ENCODE peak calls at places on chromosomes 16 and 17, in six cellular contexts. V is skeletal muscle cell, N is upper lobe of right lung, Y is uterus, X is cardiac fibroblast, W is AG10803. G is an unnamed sample.

GRCh38 chr16:50234771-50235556 is 31.4 kb upstream of the ADCY7 start:
- DNase-seq in Y (no peak), X (peak), V (no peak), N (no peak), W (peak), G (no peak)

GRCh38 chr17:77320046-77320445 is 179.3 kb downstream of the SEC14L1 start:
- DNase-seq in X (peak), V (no peak), W (peak), Y (peak), N (peak), G (peak)

GRCh38 chr16:72036098-72036497 is 18.2 kb upstream of the HP start:
- DNase-seq in V (no peak), N (no peak), X (no peak), Y (no peak), W (no peak), G (no peak)

GRCh38 chr17:42566215-42566872 is 556 bp upstream of the MLX start:
- DNase-seq in W (no peak), X (no peak), V (no peak), N (no peak), Y (no peak), G (no peak)

GRCh38 chr17:4480929-4481898 is 17.5 kb upstream of the SPNS2 start:
- DNase-seq in N (no peak), V (no peak), W (no peak), Y (no peak), X (no peak), G (no peak)

GRCh38 chr16:53566568-53566967 is 63.6 kb upstream of the AKTIP start:
- DNase-seq in N (no peak), Y (no peak), V (no peak), W (no peak), X (no peak), G (no peak)

GRCh38 chr16:12679660-12680272 is 123.9 kb downstream of the CPPED1 start:
- DNase-seq in W (peak), X (peak), Y (no peak), V (no peak), N (no peak), G (no peak)

GRCh38 chr17:2263183-2263954 is 40.2 kb downstream of the SMG6 start:
- DNase-seq in X (peak), V (no peak), Y (no peak), N (no peak), W (no peak), G (no peak)

GRCh38 chr17:19867094-19867653 is 562 bp downstream of the ULK2 start:
- DNase-seq in W (peak), V (peak), Y (peak), X (peak), N (peak), G (peak)

GRCh38 chr16:24728891-24729242 is 584 bp upstream of the TNRC6A start:
- DNase-seq in X (no peak), V (no peak), N (no peak), W (no peak), Y (no peak), G (no peak)

GRCh38 chr16:88389191-88389590 is 6.4 kb downstream of the ZNF469 start:
- DNase-seq in Y (no peak), V (no peak), W (no peak), X (no peak), N (no peak), G (no peak)

GRCh38 chr17:78130439-78131101 is at the start of gene TMC8:
- DNase-seq in V (no peak), W (no peak), X (no peak), Y (no peak), N (peak), G (no peak)

GRCh38 chr17:42814633-42815399 is 9.3 kb downstream of the BECN1 start:
- DNase-seq in Y (no peak), N (no peak), X (peak), V (peak), W (peak), G (no peak)

GRCh38 chr17:68821860-68822693 is 133.1 kb downstream of the ABCA8 start:
- DNase-seq in N (no peak), X (peak), W (peak), V (peak), Y (no peak), G (peak)

GRCh38 chr16:12501727-12502457 is 301.8 kb downstream of the CPPED1 start:
- DNase-seq in W (no peak), V (no peak), X (no peak), N (no peak), Y (no peak), G (no peak)

GRCh38 chr16:14193316-14193871 is 122.3 kb downstream of the MRTFB start:
- DNase-seq in N (no peak), V (no peak), Y (no peak), W (no peak), X (no peak), G (no peak)

GRCh38 chr17:51322390-51323029 is 62.2 kb downstream of the UTP18 start:
- DNase-seq in W (peak), Y (no peak), N (no peak), V (no peak), X (peak), G (no peak)

GRCh38 chr17:40307001-40307690 is 1.8 kb upstream of the RARA start:
- DNase-seq in X (no peak), N (no peak), W (peak), V (no peak), Y (peak), G (peak)

GRCh38 chr17:64750478-64750877 is 88.4 kb upstream of the SMURF2 start:
- DNase-seq in Y (no peak), X (no peak), W (no peak), V (no peak), N (no peak), G (no peak)

GRCh38 chr16:67917852-67918236 is 13.8 kb downstream of the CTRL start:
- DNase-seq in N (no peak), X (peak), Y (no peak), V (peak), W (peak), G (no peak)

GRCh38 chr17:82588266-82589175 is 59.7 kb downstream of the WDR45B start:
- DNase-seq in N (no peak), Y (no peak), X (no peak), W (no peak), V (no peak), G (no peak)

GRCh38 chr17:73552300-73553088 is 91.8 kb downstream of the SDK2 start:
- DNase-seq in X (no peak), V (no peak), N (no peak), W (no peak), Y (no peak), G (peak)

GRCh38 chr17:82031303-82031884 is at the start of gene RAC3:
- DNase-seq in X (no peak), V (no peak), N (no peak), Y (no peak), W (no peak), G (no peak)

GRCh38 chr17:35002876-35003551 is 22.7 kb downstream of the LIG3 start:
- DNase-seq in W (no peak), V (no peak), Y (no peak), N (no peak), X (peak), G (no peak)

GRCh38 chr17:50144845-50145531 is 5.5 kb downstream of the PPP1R9B start:
- DNase-seq in X (no peak), Y (no peak), V (no peak), W (no peak), N (no peak), G (no peak)

GRCh38 chr16:56517206-56517605 is 2.6 kb downstream of the BBS2 start:
- DNase-seq in W (no peak), N (no peak), X (no peak), V (no peak), Y (no peak), G (no peak)

GRCh38 chr16:80536246-80536645 is 4.5 kb upstream of the DYNLRB2 start:
- DNase-seq in Y (no peak), X (no peak), W (no peak), V (no peak), N (no peak), G (no peak)

GRCh38 chr16:4139968-4140367 is 23.7 kb upstream of the ADCY9 start:
- DNase-seq in V (no peak), Y (no peak), N (no peak), X (no peak), W (no peak), G (no peak)

GRCh38 chr16:4138735-4139134 is 22.5 kb upstream of the ADCY9 start:
- DNase-seq in W (no peak), N (no peak), X (peak), Y (no peak), V (no peak), G (no peak)

GRCh38 chr16:4142268-4142667 is 26.0 kb upstream of the ADCY9 start:
- DNase-seq in X (no peak), N (no peak), V (no peak), Y (no peak), W (no peak), G (no peak)

GRCh38 chr16:4141604-4142003 is 25.4 kb upstream of the ADCY9 start:
- DNase-seq in V (no peak), X (no peak), Y (no peak), W (no peak), N (no peak), G (no peak)

DNA sequence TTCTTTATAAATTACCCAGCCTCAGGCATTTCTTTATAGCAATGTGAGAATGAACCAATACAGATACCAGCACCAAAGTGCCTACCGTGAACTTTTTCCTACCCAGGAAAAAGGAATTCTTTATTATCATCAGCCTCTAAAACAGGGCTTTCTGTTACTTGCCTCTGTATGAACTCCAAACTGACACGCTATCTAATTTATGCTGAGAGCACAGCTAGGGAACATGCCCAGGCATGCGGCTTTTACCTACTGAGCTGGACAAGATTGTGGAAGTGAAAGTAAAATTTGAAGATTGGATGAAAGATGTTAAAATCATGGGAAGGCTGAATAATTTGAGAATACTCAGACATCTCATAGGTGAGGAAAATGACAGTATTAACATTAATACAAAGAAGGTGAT is 24.4 kb upstream of the ADCY9 start:
- DNase-seq in N (no peak), X (peak), V (peak), Y (no peak), W (peak), G (no peak)
- H3K4me3 ChIP-seq in N (no peak), X (no peak), V (no peak), Y (no peak), W (no peak), G (no peak)

GRCh38 chr17:44320066-44320465 is 4.6 kb downstream of the SLC25A39 start:
- DNase-seq in Y (no peak), W (no peak), V (no peak), N (no peak), X (no peak), G (no peak)

GRCh38 chr17:44323359-44324091 is 1.1 kb downstream of the SLC25A39 start:
- DNase-seq in Y (no peak), V (no peak), N (no peak), W (no peak), X (no peak), G (no peak)

GRCh38 chr17:44321246-44322120 is 3.1 kb downstream of the SLC25A39 start:
- DNase-seq in X (no peak), V (no peak), W (no peak), N (no peak), Y (no peak), G (no peak)

GRCh38 chr17:44324092-44324570 is 492 bp downstream of the SLC25A39 start:
- DNase-seq in V (no peak), X (no peak), Y (no peak), N (peak), W (no peak), G (no peak)

DNA sequence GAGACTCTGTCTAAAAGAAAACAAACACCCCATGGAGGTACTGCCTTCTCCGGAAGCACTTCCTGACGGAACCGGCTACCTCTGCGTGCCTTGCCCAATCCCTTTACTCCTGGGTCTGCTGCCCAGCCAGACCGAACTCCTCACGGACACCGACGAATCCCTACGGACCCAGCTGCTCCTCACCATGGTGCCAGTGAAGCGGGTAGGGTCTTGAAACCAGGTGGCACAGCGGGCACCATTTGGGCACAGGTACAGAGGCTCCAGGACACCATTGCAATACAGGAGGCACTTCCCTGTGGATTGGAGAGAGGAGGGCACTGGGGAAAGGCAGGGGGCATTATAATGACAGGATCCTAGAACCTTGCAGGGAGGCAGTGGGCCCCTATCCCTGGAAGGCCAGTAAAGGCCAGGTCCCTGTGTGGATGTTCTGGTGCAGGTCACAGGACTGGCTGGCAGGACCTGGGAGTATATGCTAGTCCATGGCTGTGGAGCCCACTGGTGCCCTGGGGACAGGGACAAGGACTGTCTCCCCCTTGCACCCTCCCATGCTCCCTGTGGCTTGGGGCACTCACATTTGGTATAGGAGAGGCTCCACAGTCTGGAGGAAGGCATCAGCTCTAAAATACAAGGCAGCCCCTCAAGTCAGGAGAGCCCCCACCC is 2.3 kb downstream of the SLC25A39 start:
- DNase-seq in N (no peak), Y (no peak), W (no peak), V (no peak), X (no peak), G (no peak)
- H3K4me3 ChIP-seq in N (no peak), Y (no peak), W (no peak), V (no peak), X (no peak), G (no peak)

DNA sequence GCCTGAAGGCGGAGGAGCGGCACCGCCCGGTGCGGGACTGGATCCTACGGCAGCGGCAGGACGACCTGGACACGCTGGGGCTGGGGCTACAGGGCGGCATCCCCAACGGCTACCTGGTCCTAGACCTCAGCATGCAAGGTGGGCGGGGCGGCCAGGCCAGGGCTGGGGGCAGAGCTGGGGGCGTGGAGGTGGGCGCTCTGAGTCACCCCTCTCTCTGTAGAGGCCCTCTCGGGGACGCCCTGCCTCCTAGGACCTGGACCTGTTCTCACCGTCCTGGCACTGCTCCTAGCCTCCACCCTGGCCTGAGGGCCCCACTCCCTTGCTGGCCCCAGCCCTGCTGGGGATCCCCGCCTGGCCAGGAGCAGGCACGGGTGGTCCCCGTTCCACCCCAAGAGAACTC is 7.9 kb downstream of the MSLN start:
- DNase-seq in W (no peak), V (no peak), Y (no peak), N (no peak), X (no peak), G (no peak)
- H3K4me3 ChIP-seq in W (no peak), V (no peak), Y (no peak), N (no peak), X (no peak), G (no peak)

GRCh38 chr16:15482068-15482747 is 47.8 kb downstream of the BMERB1 start:
- DNase-seq in Y (peak), X (peak), W (peak), N (no peak), V (peak), G (peak)
- H3K4me3 ChIP-seq in Y (no peak), X (no peak), W (no peak), N (no peak), V (no peak), G (no peak)

GRCh38 chr16:3164121-3164991 is 23.6 kb upstream of the OR1F1 start:
- DNase-seq in N (no peak), X (no peak), V (no peak), W (no peak), Y (no peak), G (no peak)

GRCh38 chr16:3166505-3166886 is 21.5 kb upstream of the OR1F1 start:
- DNase-seq in X (no peak), V (no peak), W (no peak), N (no peak), Y (no peak), G (no peak)

GRCh38 chr16:3168706-3169105 is 19.3 kb upstream of the OR1F1 start:
- DNase-seq in V (no peak), W (no peak), N (no peak), X (no peak), Y (no peak), G (no peak)

GRCh38 chr16:3161235-3162018 is 26.6 kb upstream of the OR1F1 start:
- DNase-seq in V (no peak), X (no peak), W (no peak), Y (no peak), N (no peak), G (no peak)

GRCh38 chr16:3165111-3165822 is 22.7 kb upstream of the OR1F1 start:
- DNase-seq in Y (no peak), W (no peak), N (no peak), X (no peak), V (no peak), G (no peak)
- H3K4me3 ChIP-seq in Y (peak), W (no peak), N (peak), X (no peak), V (no peak), G (no peak)

DNA sequence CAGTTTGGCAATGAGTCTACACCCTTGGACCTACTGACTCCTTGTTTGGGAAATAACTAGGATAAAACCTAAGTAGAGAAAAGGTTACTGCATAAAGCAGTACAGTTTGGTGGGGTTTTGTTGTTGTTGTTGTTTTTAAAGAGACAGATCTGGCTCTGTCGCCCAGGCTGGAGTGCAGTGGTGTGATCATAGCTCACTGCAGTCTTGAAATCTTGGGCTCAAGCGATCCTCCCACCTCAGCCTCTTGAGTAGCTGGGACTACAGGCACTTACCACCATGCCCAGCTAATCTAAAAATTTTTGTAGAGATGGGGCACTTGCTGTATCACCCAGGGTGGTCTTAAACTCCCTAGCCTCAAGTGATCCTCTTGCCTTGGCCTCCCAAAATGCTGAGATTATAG is 1.2 kb downstream of the PDP2 start:
- DNase-seq in N (no peak), W (no peak), Y (no peak), X (no peak), V (no peak), G (no peak)
- H3K4me3 ChIP-seq in N (peak), W (peak), Y (peak), X (peak), V (peak), G (peak)